ENCODE peak calls at places on chromosome 12, in seven cellular contexts. G is HEK293T; O is C1 segment of cervical spinal cord; S is sciatic nerve; H is stimulated activated CD8-positive, alpha-beta memory T cell treated with anti-CD3 and anti-CD28 coated beads, Interleukin-4, amount 100 ng/mL, for 4 hours; U is DMS 273 treated with DMSO at 0.1 percent for 48 hours; T is activated gamma-delta T cell treated with Interleukin-2 at 50 U/mL for 16 hours. N is an unnamed sample.

GRCh38 chr12:109065154-109065852 is 12.9 kb downstream of the USP30 start:
- DNase-seq in H (no peak), U (no peak), G (no peak), S (no peak), O (no peak), T (no peak), N (no peak)

GRCh38 chr12:125515887-125516286 is 450.7 kb downstream of the AACS start:
- DNase-seq in T (no peak), O (no peak), H (no peak), G (no peak), U (no peak), S (no peak), N (no peak)

GRCh38 chr12:105888696-105889095 is 250.1 kb downstream of the NUAK1 start:
- DNase-seq in O (no peak), G (no peak), S (no peak), H (no peak), T (no peak), U (no peak), N (no peak)

GRCh38 chr12:54257332-54257731 is 22.6 kb downstream of the CBX5 start:
- DNase-seq in T (no peak), O (peak), H (no peak), S (no peak), U (no peak), G (no peak), N (no peak)

GRCh38 chr12:6540181-6540877 is 6.0 kb downstream of the GAPDH start:
- DNase-seq in H (no peak), T (peak), U (no peak), S (peak), O (no peak), G (no peak), N (peak)

GRCh38 chr12:41089438-41089837 is 98.7 kb upstream of the PDZRN4 start:
- DNase-seq in U (no peak), T (no peak), H (no peak), G (no peak), O (no peak), S (no peak), N (no peak)

GRCh38 chr12:120951-121350 is 54.4 kb downstream of the IQSEC3 start:
- DNase-seq in H (no peak), S (no peak), G (no peak), O (no peak), T (no peak), U (no peak), N (no peak)

GRCh38 chr12:109428038-109428629 is 49.0 kb downstream of the KCTD10 start:
- DNase-seq in H (peak), O (peak), S (peak), U (peak), T (peak), G (peak), N (peak)

GRCh38 chr12:124774462-124775167 is 89.0 kb downstream of the SCARB1 start:
- DNase-seq in H (peak), O (no peak), S (no peak), T (peak), G (no peak), U (peak), N (no peak)

GRCh38 chr12:12333980-12334709 is 15.9 kb downstream of the MANSC1 start:
- DNase-seq in G (peak), T (peak), U (no peak), O (peak), H (peak), S (no peak), N (peak)

GRCh38 chr12:15001733-15002471 is 29.1 kb downstream of the PDE6H start:
- DNase-seq in O (peak), S (peak), U (peak), T (no peak), G (peak), H (no peak), N (no peak)

GRCh38 chr12:47207829-47208248 is 128.1 kb upstream of the AMIGO2 start:
- DNase-seq in H (no peak), G (no peak), S (no peak), O (no peak), U (no peak), T (no peak), N (no peak)

GRCh38 chr12:45338272-45338671 is 122.4 kb downstream of the ANO6 start:
- DNase-seq in H (no peak), U (no peak), S (no peak), O (no peak), T (no peak), G (no peak), N (no peak)

GRCh38 chr12:13444076-13444475 is 247.6 kb downstream of the EMP1 start:
- DNase-seq in H (no peak), O (no peak), G (no peak), T (no peak), S (no peak), U (no peak), N (no peak)

GRCh38 chr12:96150442-96150841 is 43.7 kb upstream of the ELK3 start:
- DNase-seq in H (no peak), S (no peak), U (no peak), G (no peak), T (no peak), O (no peak), N (no peak)

GRCh38 chr12:10900972-10901371 is 8.4 kb downstream of the TAS2R13 start:
- DNase-seq in H (no peak), G (no peak), T (no peak), O (no peak), U (no peak), S (no peak), N (no peak)

GRCh38 chr12:89991807-89992206 is 283.2 kb upstream of the ATP2B1 start:
- DNase-seq in G (no peak), T (no peak), U (no peak), H (no peak), O (no peak), S (no peak), N (no peak)

GRCh38 chr12:3820122-3820521 is 53.1 kb downstream of the PARP11 start:
- DNase-seq in S (no peak), H (no peak), G (no peak), U (no peak), T (no peak), O (no peak), N (no peak)

GRCh38 chr12:48118491-48118890 is 673 bp upstream of the PFKM start:
- DNase-seq in O (no peak), G (peak), T (no peak), U (no peak), S (no peak), H (no peak), N (no peak)

GRCh38 chr12:4143909-4144308 is 129.7 kb upstream of the CCND2 start:
- DNase-seq in O (no peak), U (no peak), H (no peak), T (no peak), G (no peak), S (no peak), N (no peak)

GRCh38 chr12:49882248-49882850 is 21.4 kb downstream of the FAIM2 start:
- DNase-seq in T (no peak), S (no peak), O (no peak), H (no peak), U (no peak), G (no peak), N (no peak)

GRCh38 chr12:101230547-101230946 is 20.5 kb upstream of the SLC5A8 start:
- DNase-seq in S (no peak), U (no peak), G (no peak), H (no peak), T (no peak), O (no peak), N (no peak)

GRCh38 chr12:49187184-49187583 is 1.7 kb downstream of the TUBA1A start:
- DNase-seq in O (peak), U (peak), T (no peak), G (no peak), S (peak), H (no peak), N (peak)

GRCh38 chr12:53217049-53217929 is 10.2 kb upstream of the ITGB7 start:
- DNase-seq in O (no peak), U (no peak), G (no peak), H (no peak), S (peak), T (peak), N (no peak)

GRCh38 chr12:65965358-65965757 is 141.1 kb downstream of the HMGA2 start:
- DNase-seq in H (no peak), O (no peak), S (no peak), U (no peak), G (peak), T (no peak), N (no peak)

GRCh38 chr12:19910681-19911080 is 457.7 kb upstream of the PDE3A start:
- DNase-seq in U (no peak), O (no peak), G (no peak), T (no peak), S (no peak), H (no peak), N (no peak)

GRCh38 chr12:52867636-52868035 is 18.8 kb upstream of the KRT78 start:
- DNase-seq in H (no peak), T (no peak), S (peak), G (no peak), U (no peak), O (no peak), N (no peak)

N was measured in NCI-H526 treated with DMSO at 0.1 percent for 48 hours.